ENCODE peak calls at places on chromosomes 12 and 14, in four cellular contexts. Z, N, I and K are unnamed samples.
A peak's percentile ranks its signal among the peaks of the same experiment; 100 is the strongest.

GRCh38 chr12:115213538-115213961 is 529.6 kb upstream of the TBX3 start:
- DNase-seq in Z (no peak), I (no peak), N (no peak), K (no peak)

GRCh38 chr14:61296707-61297502 is 15.8 kb upstream of the TMEM30B start:
- DNase-seq in Z (peak; percentile 67), N (peak; percentile 35), I (no peak), K (peak; percentile 43)

GRCh38 chr14:102883028-102883953 is 39.2 kb upstream of the AMN start:
- DNase-seq in I (no peak), N (no peak), Z (no peak), K (no peak)

GRCh38 chr12:26062566-26062965 is 62.3 kb downstream of the BHLHE41 start:
- DNase-seq in N (no peak), Z (no peak), I (no peak), K (no peak)

GRCh38 chr14:74308695-74309094 is 6.0 kb upstream of the ABCD4 start:
- DNase-seq in N (no peak), Z (no peak), I (no peak), K (no peak)

GRCh38 chr12:48420031-48420775 is 52.2 kb upstream of the ANP32D start:
- DNase-seq in I (no peak), N (no peak), Z (no peak), K (no peak)

GRCh38 chr12:62523619-62524018 is 57.0 kb downstream of the MON2 start:
- DNase-seq in Z (no peak), N (no peak), I (no peak), K (no peak)

GRCh38 chr14:55125403-55125802 is 3.6 kb upstream of the LGALS3 start:
- DNase-seq in N (no peak), I (no peak), Z (no peak), K (no peak)

GRCh38 chr14:26444745-26445144 is 153.1 kb downstream of the NOVA1 start:
- DNase-seq in N (no peak), I (no peak), Z (no peak), K (no peak)

GRCh38 chr12:124397807-124398577 is 103.1 kb downstream of the RFLNA start:
- DNase-seq in Z (no peak), I (no peak), N (no peak), K (no peak)

GRCh38 chr12:108447168-108447840 is 67.8 kb upstream of the FICD start:
- DNase-seq in Z (no peak), I (no peak), N (no peak), K (no peak)

GRCh38 chr14:75339059-75339458 is 60.4 kb downstream of the FOS start:
- DNase-seq in Z (no peak), N (no peak), I (no peak), K (no peak)

GRCh38 chr14:94613720-94614644 is 1.8 kb downstream of the SERPINA3 start:
- DNase-seq in N (no peak), Z (no peak), I (no peak), K (no peak)

GRCh38 chr12:42213023-42213422 is 25.0 kb downstream of the YAF2 start:
- DNase-seq in N (no peak), I (no peak), Z (no peak), K (no peak)

GRCh38 chr12:49900371-49900770 is 3.3 kb downstream of the FAIM2 start:
- DNase-seq in N (no peak), Z (no peak), I (no peak), K (no peak)

GRCh38 chr12:56206373-56207166 is 15.2 kb downstream of the RNF41 start:
- DNase-seq in Z (no peak), I (no peak), N (peak; percentile 72), K (peak; percentile 29)

GRCh38 chr14:89481167-89481566 is 64.1 kb upstream of the FOXN3 start:
- DNase-seq in N (no peak), Z (no peak), I (no peak), K (no peak)

GRCh38 chr12:118297284-118297683 is 75.4 kb downstream of the TAOK3 start:
- DNase-seq in Z (no peak), I (no peak), N (no peak), K (no peak)

GRCh38 chr14:103724116-103724515 is 8.5 kb downstream of the ZFYVE21 start:
- DNase-seq in Z (no peak), I (no peak), N (no peak), K (no peak)

GRCh38 chr12:121214855-121215745 is 5.2 kb downstream of the P2RX4 start:
- DNase-seq in Z (no peak), I (no peak), N (peak; percentile 63), K (no peak)

GRCh38 chr12:91766454-91766853 is 379.2 kb downstream of the BTG1 start:
- DNase-seq in Z (no peak), N (no peak), I (no peak), K (no peak)

GRCh38 chr12:124433147-124433874 is 134.1 kb downstream of the NCOR2 start:
- DNase-seq in N (no peak), I (no peak), Z (no peak), K (no peak)

GRCh38 chr14:37172024-37172869 is at the start of gene SLC25A21:
- DNase-seq in I (no peak), Z (no peak), N (peak; percentile 90), K (no peak)

GRCh38 chr14:77458249-77458950 is 507 bp downstream of the AHSA1 start:
- DNase-seq in I (no peak), Z (peak; percentile 20), N (peak; percentile 24), K (no peak)

GRCh38 chr12:87425942-87426554 is 603.2 kb downstream of the C12orf50 start:
- DNase-seq in N (no peak), I (no peak), Z (no peak), K (no peak)

GRCh38 chr12:331287-331686 is 57.8 kb downstream of the KDM5A start:
- DNase-seq in Z (no peak), I (no peak), N (no peak), K (no peak)

GRCh38 chr12:115377781-115378180 is 693.8 kb upstream of the TBX3 start:
- DNase-seq in N (no peak), I (no peak), Z (no peak), K (no peak)

GRCh38 chr14:94052662-94053061 is 26.5 kb downstream of the OTUB2 start:
- DNase-seq in N (no peak), Z (no peak), I (no peak), K (no peak)

GRCh38 chr12:27866382-27867101 is 86.5 kb upstream of the MANSC4 start:
- DNase-seq in N (no peak), Z (no peak), I (no peak), K (no peak)

GRCh38 chr12:95554532-95555071 is 3.3 kb upstream of the USP44 start:
- DNase-seq in I (no peak), Z (no peak), N (no peak), K (no peak)

GRCh38 chr12:15772405-15773018 is 16.7 kb downstream of the EPS8 start:
- DNase-seq in Z (peak; percentile 14), N (no peak), I (no peak), K (no peak)
- H3K4me1 ChIP-seq in Z (no peaks in the 10 kb centered on the region), N (peaks cover 53% of the 10 kb centered on the region), I (no peaks in the 10 kb centered on the region), K (no peaks in the 10 kb centered on the region)

GRCh38 chr12:102957339-102958050 is at the start of gene ASCL1:
- DNase-seq in N (no peak), I (no peak), Z (no peak), K (no peak)
- H3K4me3 ChIP-seq in N (peak within 1 kb of the TSS; percentile 53), I (no peak within 1 kb of the TSS), Z (no peak within 1 kb of the TSS), K (no peak within 1 kb of the TSS)

DNA sequence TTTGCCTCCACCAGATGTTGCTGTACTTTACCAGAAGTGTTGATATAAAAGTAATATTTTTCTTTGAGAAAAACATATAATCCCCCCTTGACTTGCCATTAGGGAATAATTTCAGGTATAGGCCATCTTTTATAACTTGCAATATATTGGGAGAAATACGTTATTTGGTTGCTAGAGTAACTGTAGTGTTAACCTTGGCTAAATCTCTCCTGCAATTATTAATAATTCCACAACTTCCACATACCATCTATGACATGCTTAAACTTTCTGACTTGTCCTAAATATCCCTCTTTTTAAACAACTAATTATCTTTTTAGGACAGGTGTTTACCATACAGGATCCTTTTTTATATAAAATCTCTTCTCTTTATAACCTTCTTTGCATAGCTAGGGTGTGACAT is 1048.2 kb downstream of the SLC16A7 start:
- DNase-seq in N (no peak), I (no peak), Z (no peak), K (no peak)
- H3K9me3 ChIP-seq in N (no peaks in the 10 kb centered on the region), I (no peaks in the 10 kb centered on the region), Z (no peaks in the 10 kb centered on the region), K (no peaks in the 10 kb centered on the region)

DNA sequence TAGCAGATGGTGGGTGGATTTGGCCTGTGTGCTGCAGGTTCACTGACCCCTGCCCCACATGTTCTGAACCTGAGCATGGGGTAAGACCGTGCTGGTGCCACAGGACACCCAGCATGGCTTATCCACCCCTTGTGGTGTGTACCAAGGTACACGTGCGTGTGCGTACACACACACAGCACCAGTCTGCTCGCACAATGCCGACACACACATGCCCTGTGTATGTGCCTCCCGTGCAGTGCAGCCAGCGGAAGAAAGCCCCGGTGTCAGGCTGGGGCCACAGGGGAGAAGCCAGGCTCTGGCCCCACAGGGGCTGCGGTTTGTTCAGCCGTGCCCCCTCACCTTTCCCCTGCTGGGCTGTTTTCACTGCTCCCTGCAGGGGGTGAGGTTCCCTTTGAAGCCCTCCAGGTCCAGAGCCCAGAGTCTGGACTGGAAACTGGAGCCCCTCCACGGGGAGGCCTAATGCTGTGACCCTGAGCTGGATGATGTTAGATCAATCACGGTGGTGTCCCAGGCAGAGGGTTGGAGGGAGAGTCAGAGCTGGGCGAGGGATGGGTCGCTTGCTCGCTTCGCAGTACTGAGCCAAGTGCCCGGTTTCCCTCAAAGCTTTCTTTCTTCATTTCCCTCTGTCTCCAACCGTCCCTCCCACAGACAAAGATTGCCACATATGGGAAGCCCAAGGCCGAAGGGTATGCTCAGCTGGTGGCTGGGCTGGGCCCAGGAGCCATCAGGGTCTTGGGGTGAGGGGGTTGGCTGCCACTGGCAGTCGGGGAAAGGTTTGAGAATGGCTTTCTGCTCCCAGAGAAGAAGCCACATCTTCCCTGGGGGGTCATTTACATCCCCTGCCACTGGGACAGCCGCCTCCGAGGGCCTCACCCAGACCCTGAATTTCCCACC is 6.2 kb downstream of the DTX1 start:
- DNase-seq in Z (no peak), N (no peak), I (no peak), K (no peak)
- H3K4me1 ChIP-seq in Z (peaks cover 54% of the 10 kb centered on the region), N (no peaks in the 10 kb centered on the region), I (peaks cover 13% of the 10 kb centered on the region), K (peaks cover 52% of the 10 kb centered on the region)

DNA sequence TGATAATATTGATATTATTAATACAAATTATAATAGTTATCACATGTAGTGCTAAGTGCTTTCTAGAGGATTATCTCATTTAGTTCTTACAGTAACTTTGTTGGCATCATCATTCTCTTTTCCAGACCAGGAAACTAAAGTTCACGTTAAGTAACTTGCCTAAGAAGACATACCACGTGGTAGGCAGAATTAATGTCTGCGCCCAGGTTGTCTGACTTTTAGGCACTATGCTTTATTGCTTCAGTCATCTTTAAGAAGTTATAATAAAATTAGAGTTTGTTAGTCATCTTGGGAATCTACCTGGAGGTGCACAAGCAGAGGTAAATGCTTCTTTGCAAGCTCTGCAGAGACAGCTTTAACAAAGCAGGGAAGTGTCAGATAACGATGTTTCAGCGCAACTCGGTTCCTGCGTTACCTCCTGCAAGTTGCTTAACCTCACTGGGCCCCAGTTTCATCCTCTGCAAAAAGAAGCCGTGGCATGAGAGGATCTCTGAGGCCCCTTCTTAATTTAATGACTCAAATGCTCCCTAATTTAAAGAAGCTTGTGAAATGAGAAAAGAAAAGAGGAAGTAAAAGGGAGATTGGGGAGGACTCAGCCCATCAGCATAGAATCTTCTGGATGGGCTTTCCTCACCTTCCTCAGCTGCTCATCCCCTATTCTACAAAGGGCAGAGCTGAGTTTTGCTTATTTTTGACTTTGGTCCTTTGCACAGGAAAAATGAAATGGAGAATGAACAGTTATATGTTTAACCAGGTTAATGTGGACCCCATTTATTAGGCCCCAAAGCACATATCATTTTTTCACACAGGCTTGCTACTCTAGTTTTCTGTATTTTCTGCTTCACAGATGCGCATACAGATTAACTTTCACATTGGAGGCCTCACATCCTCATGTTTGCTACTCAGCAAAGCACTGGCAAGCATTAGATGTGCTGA is 5.3 kb downstream of the ARHGDIB start:
- DNase-seq in I (no peak), N (no peak), Z (no peak), K (no peak)
- H3K4me3 ChIP-seq in I (peak overlapping the region; percentile 29), N (no peak overlapping the region), Z (peak overlapping the region; percentile 77), K (peak overlapping the region; percentile 84)

GRCh38 chr14:105746124-105746514 is 219.7 kb downstream of the TMEM121 start:
- DNase-seq in N (no peak), I (no peak), Z (no peak), K (no peak)
- H3K9me3 ChIP-seq in N (no peaks in the 10 kb centered on the region), I (no peaks in the 10 kb centered on the region), Z (no peaks in the 10 kb centered on the region), K (no peaks in the 10 kb centered on the region)